ENCODE peak calls at places on chromosomes 4 and X, in five cellular contexts. C is H1, L is K562, M is HCT116, Y is GM12878. J is an unnamed sample.

GRCh38 chr4:139918994-139919393 is 235.0 kb downstream of the MAML3 start:
- DNase-seq in C (no peak), L (no peak), M (no peak), Y (no peak), J (no peak)

GRCh38 chr4:8831221-8832129 is 40.2 kb downstream of the HMX1 start:
- DNase-seq in L (no peak), Y (no peak), M (no peak), C (no peak), J (no peak)

GRCh38 chr4:5712517-5712916 is 1.5 kb downstream of the EVC start:
- DNase-seq in Y (peak), M (no peak), C (no peak), L (no peak), J (no peak)

GRCh38 chr4:44629280-44629866 is 22.1 kb downstream of the YIPF7 start:
- DNase-seq in Y (peak), C (peak), L (peak), M (peak), J (peak)

GRCh38 chr4:139300431-139301142 is 718 bp upstream of the NAA15 start:
- DNase-seq in L (peak), Y (peak), M (no peak), C (no peak), J (no peak)

GRCh38 chrX:11791090-11791489 is 33.1 kb downstream of the MSL3 start:
- DNase-seq in Y (no peak), C (no peak), L (no peak), M (no peak), J (no peak)

GRCh38 chr4:73589887-73590801 is 30.1 kb downstream of the RASSF6 start:
- DNase-seq in L (no peak), Y (peak), M (no peak), C (no peak), J (no peak)

GRCh38 chrX:134570509-134570846 is 87.8 kb downstream of the PLAC1 start:
- DNase-seq in L (no peak), C (no peak), Y (no peak), M (no peak), J (no peak)

GRCh38 chr4:114582625-114583024 is 16.0 kb upstream of the UGT8 start:
- DNase-seq in Y (no peak), L (no peak), M (no peak), C (no peak), J (no peak)

GRCh38 chrX:150649096-150649870 is 43.9 kb upstream of the MTMR1 start:
- DNase-seq in Y (no peak), M (no peak), C (no peak), L (no peak), J (no peak)

GRCh38 chrX:1422135-1422465 is 30.2 kb upstream of the SLC25A6 start:
- DNase-seq in M (no peak), Y (no peak), C (no peak), L (no peak), J (no peak)

GRCh38 chr4:3250956-3251690 is 2.2 kb downstream of the MSANTD1 start:
- DNase-seq in M (no peak), Y (no peak), L (no peak), C (no peak), J (no peak)

GRCh38 chr4:185833055-185833598 is 21.1 kb upstream of the SORBS2 start:
- DNase-seq in L (no peak), C (no peak), M (no peak), Y (no peak), J (peak)

GRCh38 chr4:63492515-63492914 is 916.7 kb downstream of the TECRL start:
- DNase-seq in Y (no peak), L (no peak), C (no peak), M (no peak), J (no peak)

GRCh38 chr4:105432438-105432837 is 41.4 kb downstream of the PPA2 start:
- DNase-seq in C (no peak), Y (no peak), M (no peak), L (no peak), J (no peak)

DNA sequence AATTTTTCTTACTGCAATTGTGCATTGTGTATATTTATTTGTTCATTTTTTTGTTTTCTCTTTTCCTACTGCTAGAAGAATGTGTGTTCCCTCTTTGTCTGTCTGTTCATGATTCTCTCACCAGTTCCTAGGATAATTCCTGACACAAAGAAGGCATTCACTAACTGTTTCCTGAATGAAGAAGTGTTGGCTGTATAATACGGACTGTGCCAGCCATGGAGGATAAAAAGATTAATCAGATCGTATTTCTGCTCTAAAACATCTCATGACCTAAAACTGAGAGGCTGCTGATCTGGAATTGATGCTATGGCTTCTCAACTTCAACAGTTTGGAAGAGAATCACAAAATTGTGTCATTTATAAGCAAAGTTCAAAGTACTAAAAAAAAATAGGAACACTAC is 563.1 kb upstream of the FRG1 start:
- DNase-seq in Y (no peak), L (no peak), M (no peak), C (no peak), J (no peak)
- TF ChIP-seq JUND in Y (no peak), L (no peak), M (no peak), C (no peak), J (no peak)

DNA sequence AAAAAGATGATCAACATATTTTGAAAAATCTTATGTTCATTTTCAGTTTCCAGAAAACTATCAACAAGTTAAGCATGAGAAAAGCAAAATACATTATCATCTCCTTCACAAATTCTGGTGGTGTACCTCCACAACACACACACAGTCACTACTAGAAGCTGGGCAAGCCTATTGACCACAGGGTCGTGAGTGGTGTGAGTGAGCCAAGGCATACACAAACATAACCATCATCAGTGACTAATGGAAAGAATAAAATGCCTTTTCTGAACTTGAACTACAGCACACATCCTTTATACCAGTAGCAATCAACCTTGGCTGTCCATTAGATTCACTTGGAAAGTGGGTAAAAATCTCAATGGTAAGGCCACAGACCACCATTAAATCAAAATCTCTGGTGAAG is 180.2 kb downstream of the FAM47B start:
- DNase-seq in Y (no peak), M (no peak), L (no peak), C (no peak), J (no peak)
- TF ChIP-seq SP1 in Y (no peak), M (no peak), L (no peak), C (no peak), J (no peak)

GRCh38 chrX:70338290-70338689 is 48.4 kb downstream of the KIF4A start:
- DNase-seq in Y (no peak), L (no peak), C (no peak), M (no peak), J (no peak)

GRCh38 chrX:70331161-70331560 is 41.3 kb downstream of the KIF4A start:
- DNase-seq in L (no peak), M (no peak), C (no peak), Y (no peak), J (no peak)

GRCh38 chrX:70332600-70332999 is 42.7 kb downstream of the KIF4A start:
- DNase-seq in M (no peak), C (no peak), L (peak), Y (no peak), J (no peak)

DNA sequence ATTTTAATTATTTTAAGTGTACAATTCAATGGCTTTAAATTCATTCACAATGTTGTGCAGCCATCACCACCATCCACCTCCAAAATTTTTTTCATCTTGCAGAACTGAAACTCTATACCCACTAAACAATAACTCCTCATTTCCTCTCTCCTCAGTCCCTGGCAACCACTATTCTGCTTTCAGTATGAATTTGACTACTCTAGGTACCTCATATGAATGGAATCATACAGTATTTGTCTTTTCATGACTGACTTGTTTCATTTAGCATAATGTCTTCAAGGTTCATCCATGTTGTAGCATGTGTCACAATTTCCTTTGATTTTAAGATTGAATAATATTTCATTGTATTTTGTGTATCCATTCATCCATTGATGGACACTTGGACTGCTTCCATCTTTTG is 46.9 kb downstream of the KIF4A start:
- DNase-seq in Y (peak), L (no peak), M (no peak), C (no peak), J (no peak)
- TF ChIP-seq JUND in Y (peak), L (no peak), M (no peak), C (no peak), J (no peak)

GRCh38 chr4:1727117-1728031 is 6.1 kb downstream of the TACC3 start:
- DNase-seq in Y (no peak), M (no peak), C (no peak), L (no peak), J (no peak)
- TF ChIP-seq SP1 in Y (no peak), M (no peak), C (no peak), L (no peak), J (no peak)

DNA sequence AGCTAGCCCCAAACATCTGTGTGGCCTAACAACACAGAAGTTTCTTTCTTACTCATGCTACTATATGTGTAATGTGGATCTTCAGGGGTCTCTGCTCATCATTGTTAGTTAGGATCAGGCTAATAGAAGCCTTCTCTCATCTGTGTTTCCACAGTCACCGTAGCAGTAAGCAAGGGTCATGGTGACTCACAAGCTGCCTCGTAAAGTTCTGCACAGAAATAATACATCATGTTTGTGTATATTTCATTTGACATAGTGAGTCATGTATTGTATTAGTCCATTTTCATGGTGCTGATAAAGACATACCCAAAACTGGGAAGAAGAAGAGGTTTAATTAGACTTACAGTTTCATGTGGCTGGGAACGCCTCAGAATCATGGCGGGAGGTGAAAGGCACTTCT is 38.7 kb downstream of the SLC4A4 start:
- DNase-seq in Y (no peak), M (no peak), C (no peak), L (no peak), J (no peak)
- TF ChIP-seq JUND in Y (no peak), M (no peak), C (no peak), L (no peak), J (no peak)

DNA sequence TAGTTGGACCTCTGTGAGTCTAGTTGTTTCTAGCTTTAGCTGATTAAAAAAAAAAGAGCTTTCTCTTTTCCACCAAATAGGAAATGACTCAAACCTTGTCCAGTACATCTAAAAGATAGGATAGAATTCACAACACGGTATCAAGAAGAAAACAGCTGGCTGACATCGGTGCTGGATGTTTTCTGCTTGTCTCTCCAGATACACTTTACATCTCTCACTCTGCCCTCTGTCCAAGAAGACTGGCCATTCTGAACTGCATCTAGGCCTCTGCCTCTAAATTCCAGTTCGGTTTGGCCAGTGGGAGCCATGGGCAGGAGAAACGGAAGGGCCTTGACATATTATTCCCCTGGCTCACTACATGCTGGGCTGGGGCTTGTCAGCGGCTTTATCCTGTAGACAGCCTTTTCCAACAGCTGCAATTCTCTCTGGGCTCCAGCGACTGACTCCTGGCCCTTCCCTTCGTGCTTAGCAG is 57.3 kb upstream of the SHISA3 start:
- DNase-seq in L (no peak), Y (no peak), M (no peak), C (no peak), J (no peak)
- TF ChIP-seq SP1 in L (no peak), Y (no peak), M (no peak), C (no peak), J (no peak)

DNA sequence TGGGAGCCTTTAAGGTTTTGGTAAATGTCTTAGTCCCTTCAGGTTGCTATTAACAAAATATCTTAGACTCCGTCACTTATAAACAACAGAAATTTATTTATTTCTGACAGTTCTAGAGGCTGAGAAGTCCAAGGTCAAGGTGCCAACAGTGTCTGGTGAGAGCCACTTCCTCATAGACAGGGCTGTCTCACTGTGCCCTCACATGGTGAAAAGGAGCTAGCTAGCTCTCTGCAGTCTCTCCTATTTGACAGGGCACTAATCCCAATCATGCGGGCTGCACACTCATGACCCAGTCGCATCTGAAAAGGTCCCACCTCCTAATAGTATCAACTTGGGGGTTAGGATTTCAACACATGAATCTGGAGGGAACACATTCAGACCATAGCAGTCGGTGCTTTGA is 63.4 kb upstream of the KLF3 start:
- DNase-seq in C (no peak), L (no peak), M (no peak), Y (no peak), J (no peak)
- TF ChIP-seq JUND in C (no peak), L (no peak), M (no peak), Y (no peak), J (no peak)

GRCh38 chr4:159010563-159011260 is 92.2 kb upstream of the RAPGEF2 start:
- DNase-seq in M (no peak), Y (no peak), L (no peak), C (no peak), J (peak)

GRCh38 chr4:159014896-159015295 is 88.0 kb upstream of the RAPGEF2 start:
- DNase-seq in L (no peak), Y (no peak), M (no peak), C (no peak), J (no peak)

GRCh38 chr4:159013692-159014091 is 89.2 kb upstream of the RAPGEF2 start:
- DNase-seq in Y (no peak), L (no peak), C (no peak), M (no peak), J (no peak)

GRCh38 chr4:159010100-159010499 is 92.8 kb upstream of the RAPGEF2 start:
- DNase-seq in L (no peak), Y (no peak), C (no peak), M (no peak), J (no peak)

GRCh38 chr4:159012381-159012780 is 90.5 kb upstream of the RAPGEF2 start:
- DNase-seq in C (no peak), Y (no peak), M (no peak), L (no peak), J (no peak)
- TF ChIP-seq SP1 in C (no peak), Y (no peak), M (no peak), L (no peak), J (no peak)

GRCh38 chr4:76459291-76459723 is 24.3 kb downstream of the SHROOM3 start:
- DNase-seq in M (peak), C (no peak), L (peak), Y (no peak), J (no peak)
- TF ChIP-seq JUND in M (peak), C (peak), L (peak), Y (no peak), J (no peak)

GRCh38 chrX:115559672-115560071 is 1.3 kb upstream of the PLS3 start:
- DNase-seq in C (no peak), L (no peak), M (no peak), Y (no peak), J (peak)
- TF ChIP-seq SP1 in C (no peak), L (no peak), M (no peak), Y (no peak), J (no peak)

J was measured in HepG2.